ENCODE peak calls at places on chromosomes 11 and 22, in ten cellular contexts. N, U, G, P, I, M, E, H, B and C are unnamed samples.

GRCh38 chr22:46024136-46024840 is 47.3 kb upstream of the WNT7B start:
- DNase-seq in E (no peak), I (no peak), U (no peak), B (no peak), N (no peak), M (peak), G (peak), P (no peak), H (no peak), C (peak)

GRCh38 chr22:50072714-50073538 is 12.3 kb downstream of the MLC1 start:
- DNase-seq in E (no peak), H (no peak), M (no peak), I (no peak), P (no peak), B (no peak), G (peak), N (no peak), U (no peak), C (no peak)

GRCh38 chr22:25351631-25352293 is 132.3 kb downstream of the CRYBB2 start:
- DNase-seq in H (no peak), N (no peak), P (no peak), I (no peak), B (no peak), U (no peak), E (no peak), G (no peak), M (no peak), C (peak)

GRCh38 chr11:65169164-65169641 is 830 bp upstream of the SPDYC start:
- DNase-seq in G (peak), I (no peak), P (peak), M (no peak), H (no peak), B (peak), U (no peak), E (no peak), N (no peak), C (no peak)

GRCh38 chr11:67304511-67305113 is 1.3 kb downstream of the SSH3 start:
- DNase-seq in G (peak), E (peak), U (no peak), I (no peak), P (no peak), N (no peak), B (no peak), M (no peak), H (no peak), C (peak)

GRCh38 chr11:72069787-72070251 is 10.5 kb downstream of the NUMA1 start:
- DNase-seq in U (peak), E (peak), G (peak), I (peak), B (peak), P (peak), N (peak), H (peak), M (peak), C (peak)

GRCh38 chr22:39317084-39317755 is 2.2 kb downstream of the RPL3 start:
- DNase-seq in E (peak), P (no peak), H (no peak), B (no peak), M (no peak), N (no peak), U (no peak), I (no peak), G (no peak), C (no peak)

GRCh38 chr11:74770456-74770855 is 21.8 kb downstream of the RNF169 start:
- DNase-seq in E (no peak), U (no peak), N (no peak), P (no peak), I (no peak), B (peak), H (no peak), M (no peak), G (no peak), C (no peak)

GRCh38 chr11:130066338-130066737 is 3.4 kb upstream of the APLP2 start:
- DNase-seq in U (no peak), I (no peak), M (no peak), B (no peak), H (peak), G (no peak), E (peak), N (no peak), P (no peak), C (no peak)

GRCh38 chr11:16266021-16266420 is 90.3 kb downstream of the SOX6 start:
- DNase-seq in B (no peak), H (no peak), I (no peak), N (no peak), E (no peak), G (no peak), U (no peak), P (no peak), M (no peak), C (no peak)

GRCh38 chr11:77883775-77884174 is 62.8 kb downstream of the AAMDC start:
- DNase-seq in P (no peak), E (no peak), B (no peak), I (no peak), M (no peak), H (no peak), G (no peak), N (no peak), U (no peak), C (no peak)

GRCh38 chr11:71507102-71507501 is 20.0 kb upstream of the KRTAP5-7 start:
- DNase-seq in E (no peak), H (no peak), I (no peak), U (no peak), P (no peak), M (no peak), N (no peak), G (no peak), B (no peak), C (no peak)

GRCh38 chr11:74866557-74866956 is 82.3 kb downstream of the XRRA1 start:
- DNase-seq in N (no peak), U (no peak), H (no peak), G (no peak), P (no peak), I (no peak), M (no peak), E (no peak), B (no peak), C (no peak)

GRCh38 chr22:38345782-38346181 is 28.5 kb upstream of the CSNK1E start:
- DNase-seq in U (peak), E (no peak), P (no peak), M (peak), B (no peak), I (no peak), N (no peak), H (no peak), G (peak), C (peak)

GRCh38 chr22:41862530-41863266 is 29.8 kb downstream of the SREBF2 start:
- DNase-seq in U (no peak), G (peak), H (peak), N (no peak), B (no peak), E (no peak), I (no peak), P (no peak), M (no peak), C (no peak)

GRCh38 chr11:110186456-110186855 is 93.3 kb downstream of the ZC3H12C start:
- DNase-seq in N (no peak), H (no peak), I (no peak), B (no peak), E (no peak), U (no peak), G (no peak), P (no peak), M (no peak), C (no peak)

GRCh38 chr11:95459268-95460040 is 228.5 kb upstream of the SESN3 start:
- DNase-seq in M (no peak), I (no peak), G (no peak), B (peak), P (no peak), H (no peak), E (no peak), N (no peak), U (peak), C (no peak)

GRCh38 chr11:88178211-88178610 is 3.0 kb upstream of the RAB38 start:
- DNase-seq in N (no peak), P (no peak), E (no peak), U (no peak), I (no peak), B (no peak), G (no peak), H (no peak), M (no peak), C (no peak)

GRCh38 chr11:101429708-101430107 is 154.1 kb downstream of the TRPC6 start:
- DNase-seq in N (no peak), G (no peak), E (no peak), M (no peak), I (no peak), H (no peak), P (no peak), U (no peak), B (no peak), C (no peak)

GRCh38 chr11:129804012-129804411 is 11.6 kb upstream of the TMEM45B start:
- DNase-seq in P (no peak), G (no peak), I (no peak), N (no peak), B (no peak), M (no peak), H (no peak), U (no peak), E (no peak), C (no peak)

GRCh38 chr11:128776088-128776433 is 82.2 kb downstream of the FLI1 start:
- DNase-seq in M (no peak), P (no peak), H (no peak), E (peak), N (no peak), I (no peak), G (no peak), U (no peak), B (no peak), C (no peak)

GRCh38 chr22:24803064-24803542 is 2.9 kb upstream of the SGSM1 start:
- DNase-seq in P (peak), U (no peak), B (peak), H (peak), I (peak), G (no peak), M (peak), E (peak), N (peak), C (peak)

GRCh38 chr22:36193171-36193570 is 8.4 kb downstream of the APOL4 start:
- DNase-seq in M (no peak), G (no peak), B (peak), P (no peak), I (no peak), H (no peak), U (no peak), E (no peak), N (no peak), C (no peak)

GRCh38 chr22:31958625-31959239 is 14.4 kb downstream of the YWHAH start:
- DNase-seq in I (no peak), P (no peak), M (no peak), B (no peak), N (no peak), H (no peak), G (peak), U (no peak), E (no peak), C (no peak)

GRCh38 chr11:45209904-45210699 is 63.7 kb downstream of the PRDM11 start:
- DNase-seq in M (peak), B (peak), H (peak), I (no peak), G (no peak), E (peak), P (no peak), U (peak), N (peak), C (no peak)

GRCh38 chr11:65489061-65489705 is 9.7 kb upstream of the MALAT1 start:
- DNase-seq in I (peak), G (no peak), N (no peak), B (peak), M (peak), P (peak), E (peak), U (no peak), H (peak), C (peak)

GRCh38 chr11:67483901-67484665 is 1.3 kb downstream of the AIP start:
- DNase-seq in I (no peak), E (peak), G (no peak), M (peak), U (no peak), H (peak), N (no peak), B (no peak), P (peak), C (no peak)

GRCh38 chr11:61735391-61735790 is 17.0 kb upstream of the MYRF start:
- DNase-seq in P (no peak), B (no peak), M (no peak), U (no peak), H (no peak), G (no peak), I (no peak), N (no peak), E (no peak), C (no peak)

GRCh38 chr11:128409476-128409875 is 177.9 kb downstream of the ETS1 start:
- DNase-seq in P (no peak), B (peak), G (no peak), M (no peak), I (no peak), N (no peak), E (no peak), U (no peak), H (no peak), C (no peak)

GRCh38 chr11:12581923-12582322 is 92.3 kb upstream of the TEAD1 start:
- DNase-seq in P (peak), N (no peak), G (no peak), B (peak), E (no peak), M (no peak), U (no peak), I (peak), H (peak), C (no peak)

DNA sequence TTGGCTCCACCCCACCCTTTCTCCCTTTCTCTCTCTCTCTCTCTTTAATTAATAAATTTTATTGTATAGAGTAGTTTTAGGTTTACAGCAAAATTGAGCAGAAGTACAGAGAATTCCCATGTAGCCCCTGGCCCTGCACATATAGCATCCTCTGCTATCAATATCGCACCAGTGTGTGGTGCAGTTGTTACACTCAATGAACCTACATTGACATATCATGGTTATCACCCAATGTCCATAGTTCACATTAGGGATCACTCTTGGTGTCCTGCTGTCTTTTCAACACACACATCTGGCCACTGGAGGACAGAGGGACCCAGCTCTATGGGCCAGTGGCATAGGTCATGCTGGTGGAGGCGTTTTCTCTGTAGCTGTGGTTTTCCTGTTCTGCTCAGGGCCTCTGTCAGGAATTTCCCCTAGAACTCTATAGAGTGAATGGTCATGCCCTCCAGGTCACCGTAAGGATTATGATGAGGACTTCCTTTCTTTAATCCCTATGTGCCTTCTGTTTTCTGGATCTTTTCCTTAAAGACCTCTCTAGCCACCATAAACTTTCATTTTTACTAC is 98.2 kb upstream of the NAV2 start:
- DNase-seq in U (no peak), P (no peak), B (peak), G (no peak), I (no peak), M (no peak), H (no peak), E (no peak), N (no peak), C (no peak)
- TF ChIP-seq POLR2A in U (no peak), P (no peak), B (no peak), G (no peak), I (no peak), M (no peak), H (no peak), E (no peak), N (no peak), C (no peak)

GRCh38 chr11:122791836-122792235 is 46.5 kb upstream of the CRTAM start:
- DNase-seq in M (no peak), U (no peak), E (no peak), N (no peak), B (no peak), P (no peak), I (no peak), H (no peak), G (no peak), C (no peak)
- H3K27ac ChIP-seq in M (no peak), U (no peak), E (no peak), N (no peak), B (peak), P (no peak), I (peak), H (no peak), G (peak), C (peak)

DNA sequence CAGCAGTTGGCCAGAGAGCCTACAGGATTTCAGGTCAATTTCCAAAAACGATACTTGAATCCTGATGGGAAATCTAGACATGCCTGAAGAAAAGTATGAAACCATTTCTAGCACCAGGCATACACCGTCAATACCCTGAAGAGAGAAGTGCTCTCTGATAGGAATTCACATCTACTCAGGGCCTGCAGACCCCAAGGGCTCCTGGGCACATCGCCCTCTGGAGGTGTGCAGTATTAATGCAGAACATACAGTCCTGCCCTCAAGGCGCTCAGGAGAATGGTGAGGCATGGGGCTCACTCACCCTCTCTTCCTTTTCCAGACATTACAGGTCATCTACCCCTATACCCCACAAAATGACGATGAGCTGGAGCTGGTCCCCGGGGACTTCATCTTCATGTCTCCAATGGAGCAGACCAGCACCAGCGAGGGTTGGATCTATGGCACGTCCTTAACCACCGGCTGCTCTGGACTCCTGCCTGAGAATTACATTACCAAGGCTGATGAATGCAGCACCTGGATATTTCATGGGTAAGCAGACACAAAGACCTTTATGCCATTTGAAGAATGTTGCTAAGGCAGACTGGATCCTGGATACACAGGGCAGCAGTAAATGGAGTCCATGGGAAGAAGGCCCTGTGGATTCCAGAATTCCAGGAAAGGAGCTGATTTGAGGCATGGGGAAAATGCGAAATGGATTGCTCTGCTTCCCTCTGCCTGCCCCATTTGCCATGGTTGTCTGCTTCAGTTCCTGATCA is 49.3 kb upstream of the CRTAM start:
- DNase-seq in U (no peak), I (no peak), M (no peak), E (no peak), B (no peak), G (no peak), P (no peak), H (no peak), N (no peak), C (no peak)
- TF ChIP-seq CTCF in U (no peak), I (peak), M (no peak), E (no peak), B (no peak), G (no peak), P (peak), H (no peak), N (no peak), C (no peak)

GRCh38 chr22:20079745-20080444 is at the start of gene DGCR8:
- DNase-seq in N (peak), B (peak), P (peak), M (peak), U (peak), G (peak), I (peak), E (peak), H (peak), C (peak)
- TF ChIP-seq POLR2A in N (peak), B (peak), P (no peak), M (peak), U (peak), G (no peak), I (peak), E (peak), H (peak), C (no peak)

GRCh38 chr11:2722955-2723354 is 23.2 kb upstream of the KCNQ1OT1 start:
- DNase-seq in I (no peak), M (no peak), P (peak), U (no peak), G (no peak), B (no peak), H (no peak), N (no peak), E (no peak), C (no peak)
- H3K27ac ChIP-seq in I (no peak), M (no peak), P (no peak), U (no peak), G (no peak), B (no peak), H (no peak), N (no peak), E (no peak), C (no peak)

DNA sequence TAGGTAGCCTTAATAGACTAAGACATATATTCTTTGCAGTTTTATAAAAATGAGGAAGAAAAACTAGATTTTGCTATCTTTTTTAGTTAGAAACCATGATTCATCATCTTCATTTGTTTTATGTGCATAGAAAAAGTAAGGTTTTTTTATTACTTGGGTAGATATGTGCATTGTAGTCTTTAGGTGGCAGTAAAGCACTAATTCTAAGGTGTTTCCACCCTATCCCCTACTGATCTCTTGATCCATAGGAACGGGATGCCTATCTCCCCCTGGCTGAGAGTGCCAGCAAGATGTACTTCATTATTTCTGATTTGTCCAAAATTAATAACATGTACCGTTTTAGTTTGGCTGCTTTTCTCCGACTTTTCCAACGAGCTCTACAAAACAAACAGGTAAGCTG is 148.1 kb downstream of the DYNC2H1 start:
- DNase-seq in N (no peak), E (no peak), G (no peak), I (peak), U (no peak), P (no peak), M (no peak), B (peak), H (no peak), C (no peak)
- TF ChIP-seq CTCF in N (no peak), E (no peak), G (no peak), I (peak), U (no peak), P (no peak), M (no peak), B (peak), H (no peak), C (no peak)

GRCh38 chr22:37218771-37219411 is 6.6 kb upstream of the SSTR3 start:
- DNase-seq in I (no peak), G (peak), U (no peak), E (peak), H (no peak), P (no peak), B (no peak), N (no peak), M (no peak), C (no peak)
- TF ChIP-seq POLR2A in I (no peak), G (no peak), U (no peak), E (no peak), H (no peak), P (no peak), B (no peak), N (no peak), M (no peak), C (no peak)

DNA sequence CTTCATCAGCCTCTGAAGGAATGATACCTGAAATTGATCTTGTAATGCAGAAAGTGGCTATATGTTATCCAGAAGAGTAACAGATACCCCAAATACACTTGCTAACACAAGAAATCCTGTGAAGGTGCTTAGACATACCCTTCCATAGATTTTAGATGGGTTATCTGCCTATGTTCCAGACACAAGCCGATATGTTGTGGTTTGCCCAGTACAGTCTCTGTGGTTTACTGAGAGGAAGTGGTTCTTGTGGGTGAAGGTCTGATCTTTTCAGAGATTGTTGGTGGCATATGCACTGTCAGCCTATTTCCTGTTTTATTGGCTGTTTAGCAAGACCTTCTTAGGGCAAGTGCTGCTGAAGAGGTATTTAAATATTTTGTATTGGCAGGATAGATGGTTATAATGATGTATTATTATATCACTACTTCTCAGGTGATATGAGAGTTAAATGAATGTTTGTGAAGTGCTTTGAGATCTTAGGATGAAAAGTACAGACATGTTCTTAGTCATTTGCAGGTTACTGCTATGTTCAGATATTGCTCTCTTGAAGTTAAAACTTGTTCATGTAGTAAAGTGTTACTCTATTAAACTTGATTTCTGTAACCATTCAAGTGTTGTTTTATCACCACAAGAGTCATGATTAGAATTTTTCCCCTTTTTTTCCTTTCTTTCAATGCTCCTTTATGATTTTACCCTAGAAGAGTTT is 8.2 kb downstream of the ARHGEF12 start:
- DNase-seq in N (no peak), M (no peak), U (no peak), G (no peak), E (peak), P (peak), H (no peak), I (no peak), B (no peak), C (no peak)
- H3K27ac ChIP-seq in N (no peak), M (no peak), U (no peak), G (peak), E (no peak), P (no peak), H (no peak), I (no peak), B (no peak), C (no peak)